ENCODE peak calls at places on chromosomes 3 and 15, in four cellular contexts. N is PC-3, F is GM12878, W is mammary epithelial cell. S is an unnamed sample. For H3K4me1, the result is how much of the 10 kb centered on the place peaks cover.

GRCh38 chr3:4332111-4332510 is 28.9 kb downstream of the SETMAR start:
- DNase-seq in N (no peak), W (no peak), F (no peak), S (no peak)

GRCh38 chr3:151037746-151038145 is 47.7 kb upstream of the MED12L start:
- DNase-seq in N (peak), W (peak), F (no peak), S (peak)

GRCh38 chr3:51408021-51408420 is 16.9 kb downstream of the RBM15B start:
- DNase-seq in F (no peak), W (no peak), N (no peak), S (no peak)

GRCh38 chr15:95929232-95929846 is 401.2 kb upstream of the NR2F2 start:
- DNase-seq in N (no peak), F (peak), W (peak), S (no peak)

GRCh38 chr3:40782086-40782721 is 257.4 kb downstream of the ZNF621 start:
- DNase-seq in N (peak), W (no peak), F (no peak), S (peak)

GRCh38 chr3:81947359-81947758 is 185.9 kb upstream of the GBE1 start:
- DNase-seq in N (peak), W (peak), F (no peak), S (no peak)

GRCh38 chr3:59248976-59249375 is 199.2 kb upstream of the CFAP20DC start:
- DNase-seq in W (peak), N (peak), F (no peak), S (no peak)

GRCh38 chr3:167653750-167654149 is at the start of gene WDR49:
- DNase-seq in F (no peak), N (no peak), W (no peak), S (no peak)

GRCh38 chr3:99315896-99316295 is 322.5 kb upstream of the COL8A1 start:
- DNase-seq in F (no peak), W (peak), N (peak), S (peak)

GRCh38 chr3:97815149-97815917 is 6.5 kb upstream of the CRYBG3 start:
- DNase-seq in W (peak), N (peak), F (no peak), S (peak)

GRCh38 chr15:52124270-52124878 is 11.8 kb upstream of the BCL2L10 start:
- DNase-seq in N (peak), W (peak), F (no peak), S (peak)

GRCh38 chr15:94834000-94834399 is 602.6 kb downstream of the MCTP2 start:
- DNase-seq in F (no peak), W (no peak), N (no peak), S (no peak)

GRCh38 chr3:50161320-50161719 is 6.2 kb downstream of the SEMA3F start:
- DNase-seq in W (peak), N (peak), F (no peak), S (peak)

GRCh38 chr3:50162034-50162883 is 7.1 kb downstream of the SEMA3F start:
- DNase-seq in W (no peak), N (no peak), F (no peak), S (no peak)

GRCh38 chr3:50158747-50159146 is 3.6 kb downstream of the SEMA3F start:
- DNase-seq in W (no peak), F (no peak), N (no peak), S (no peak)

GRCh38 chr3:50157821-50158556 is 2.9 kb downstream of the SEMA3F start:
- DNase-seq in W (peak), N (no peak), F (no peak), S (peak)

DNA sequence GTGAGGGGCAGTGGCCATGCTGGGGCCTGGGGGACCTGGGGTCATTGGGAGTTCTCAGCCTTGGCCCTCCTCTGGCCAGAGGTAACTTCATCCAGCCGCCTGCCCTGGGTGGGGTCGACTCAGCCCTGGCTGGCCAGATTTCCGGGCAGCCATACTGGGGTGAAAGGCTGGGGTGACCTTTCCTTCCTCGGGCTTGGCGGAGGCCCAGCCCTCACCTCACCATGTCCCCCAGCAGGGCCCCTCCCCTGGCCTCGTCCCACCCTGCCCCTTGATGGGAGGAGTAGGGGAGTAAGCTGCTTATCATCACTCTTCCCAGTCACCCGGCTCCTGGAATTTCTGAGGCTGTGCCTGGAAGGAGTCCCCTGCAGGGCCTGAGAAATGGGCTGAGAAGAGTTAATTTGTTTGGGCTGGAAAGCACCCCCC is 5.4 kb downstream of the SEMA3F start:
- DNase-seq in W (no peak), N (no peak), F (no peak), S (no peak)
- H3K4me1 ChIP-seq in W (half or more), N (half or more), F (under half), S (under half)

GRCh38 chr3:169667380-169667671 is 3.8 kb upstream of the MECOM start:
- DNase-seq in F (no peak), N (no peak), W (no peak), S (no peak)
- TF ChIP-seq EZH2 in F (no peak), N (no peak), W (peak), S (peak)

GRCh38 chr15:35746121-35746520 is 200.2 kb upstream of the DPH6 start:
- DNase-seq in W (peak), N (peak), F (no peak), S (peak)
- H3K27ac ChIP-seq in W (no peak), N (no peak), F (no peak), S (no peak)

DNA sequence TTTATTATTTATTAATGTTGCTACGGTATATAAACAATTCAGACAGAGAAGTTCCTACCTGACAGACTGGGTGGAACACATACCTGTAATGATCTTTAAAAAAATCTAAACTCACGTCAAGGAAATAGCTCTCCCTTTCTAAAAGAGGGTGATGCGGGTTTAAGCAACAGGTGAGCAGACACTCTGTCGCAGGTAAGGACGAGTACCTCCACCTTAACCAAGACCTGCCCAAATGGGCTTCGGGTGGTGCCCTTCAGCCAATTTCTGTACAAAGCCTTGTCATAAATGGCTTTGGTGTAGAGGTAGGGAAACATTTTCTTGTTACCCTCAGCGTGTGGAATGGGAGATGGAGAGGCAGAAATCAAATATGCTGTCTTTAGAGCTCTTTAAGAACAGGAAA is 67.0 kb downstream of the CHSY1 start:
- DNase-seq in W (no peak), F (no peak), N (no peak), S (no peak)
- H3K4me1 ChIP-seq in W (under half), F (under half), N (under half), S (under half)

GRCh38 chr3:77652624-77653023 is 612.7 kb downstream of the ROBO2 start:
- DNase-seq in F (no peak), N (no peak), W (no peak), S (no peak)

GRCh38 chr3:77655421-77655820 is 615.5 kb downstream of the ROBO2 start:
- DNase-seq in N (no peak), F (no peak), W (no peak), S (no peak)
- TF ChIP-seq EZH2 in N (no peak), F (no peak), W (no peak), S (no peak)

GRCh38 chr15:28948036-28948435 is 62.3 kb downstream of the APBA2 start:
- DNase-seq in W (no peak), F (no peak), N (no peak), S (no peak)
- H3K27ac ChIP-seq in W (no peak), F (no peak), N (no peak), S (no peak)

DNA sequence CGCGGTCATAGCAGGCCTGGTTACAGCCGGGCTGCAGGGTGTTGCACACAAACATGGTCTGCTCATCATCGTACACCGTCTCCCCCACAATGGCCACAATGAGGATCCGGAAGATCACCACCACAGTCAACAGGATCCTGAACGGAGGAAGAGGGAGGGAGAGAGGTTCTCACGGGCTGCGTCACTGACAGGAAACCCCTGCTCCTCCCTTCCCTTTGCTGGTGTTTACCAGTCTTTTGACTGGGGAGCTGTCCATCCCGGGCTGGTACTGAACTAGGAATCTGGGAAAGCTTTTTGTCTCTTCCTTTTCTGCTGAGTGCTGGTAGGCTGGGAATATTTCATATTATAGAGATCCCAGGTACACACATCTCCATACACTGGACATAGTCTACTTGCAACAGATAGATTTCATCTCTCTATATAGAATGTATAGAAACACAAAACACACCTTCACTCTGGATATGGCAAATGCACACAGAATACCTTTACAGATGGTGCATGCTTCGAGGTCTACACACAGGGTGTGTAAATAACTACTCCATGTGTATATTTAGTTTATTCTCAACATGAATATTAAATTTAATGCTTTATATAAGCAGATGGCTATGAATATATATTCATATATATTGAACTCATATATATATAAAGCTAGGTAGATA is 1.4 kb downstream of the GJD2 start:
- DNase-seq in W (peak), F (no peak), N (peak), S (peak)
- H3K4me1 ChIP-seq in W (under half), F (under half), N (under half), S (under half)

DNA sequence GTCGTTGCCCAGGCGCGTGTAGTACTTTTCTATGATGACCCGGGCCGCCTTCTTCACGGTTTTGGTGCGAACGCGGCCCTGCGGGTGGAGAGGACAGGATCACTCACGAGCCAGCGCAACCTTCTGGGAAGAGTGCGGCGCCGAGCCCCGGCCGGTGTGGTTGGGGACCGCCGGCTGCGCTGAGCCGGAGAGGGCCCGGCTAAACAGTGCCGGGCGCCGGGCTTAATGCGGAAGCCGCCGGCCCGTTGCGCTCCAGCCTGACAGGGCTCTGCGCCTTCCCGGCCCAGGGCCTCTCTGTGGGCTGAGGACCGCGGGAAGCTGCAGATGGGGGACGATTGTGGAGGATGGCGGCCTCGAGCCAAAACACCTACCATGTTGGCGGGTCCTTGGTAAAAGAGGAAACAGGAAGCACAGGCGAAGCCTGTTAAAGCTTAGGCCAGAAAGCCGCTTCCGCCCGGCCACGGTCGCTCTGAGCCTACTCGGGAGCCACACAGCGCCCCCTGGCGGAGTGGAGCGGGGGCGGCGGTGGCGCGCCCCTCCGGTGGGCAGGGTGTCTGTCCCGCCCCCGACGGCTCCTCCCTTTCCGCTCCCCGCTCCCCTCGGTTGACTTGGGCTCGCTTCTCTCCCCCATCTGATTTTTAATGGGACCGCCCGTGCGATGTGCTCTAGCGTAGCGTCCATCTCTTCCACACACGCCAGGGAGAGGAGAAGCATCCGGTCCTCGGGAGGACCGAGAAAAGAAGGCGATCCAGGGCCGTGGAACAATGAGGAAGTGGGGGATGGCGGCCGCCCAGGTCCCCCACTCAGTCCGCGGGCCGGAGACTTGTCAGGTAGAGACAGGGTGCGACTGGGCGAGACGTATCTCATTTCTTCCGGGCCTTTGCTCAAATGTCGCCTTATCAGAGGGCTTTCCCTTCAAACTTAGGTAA is at the start of gene RPS17:
- DNase-seq in N (peak), W (peak), F (peak), S (peak)
- TF ChIP-seq EZH2 in N (no peak), W (no peak), F (no peak), S (no peak)

GRCh38 chr3:177356113-177356512 is 158.8 kb upstream of the TBL1XR1 start:
- DNase-seq in N (no peak), W (no peak), F (no peak), S (no peak)
- H3K27ac ChIP-seq in N (no peak), W (no peak), F (no peak), S (no peak)

GRCh38 chr3:8554725-8555621 is 53.4 kb downstream of the LMCD1 start:
- DNase-seq in W (no peak), N (no peak), F (no peak), S (peak)
- H3K4me1 ChIP-seq in W (under half), N (under half), F (under half), S (under half)

S was measured in GM23248.